ENCODE peak calls at places on chromosome 22, in six cellular contexts. V, I, K, W, L and M are unnamed samples.

GRCh38 chr22:37808294-37808657 is 542 bp downstream of the GCAT start:
- DNase-seq in V (no peak), I (peak), K (no peak), W (no peak), L (no peak), M (no peak)

GRCh38 chr22:31653944-31654343 is 8.1 kb downstream of the PISD start:
- DNase-seq in V (no peak), I (no peak), K (no peak), W (no peak), L (no peak), M (no peak)

GRCh38 chr22:39723899-39724351 is 153.4 kb downstream of the CACNA1I start:
- DNase-seq in V (no peak), I (no peak), K (no peak), W (no peak), L (no peak), M (no peak)

GRCh38 chr22:43537019-43537585 is 125.3 kb downstream of the MPPED1 start:
- DNase-seq in V (no peak), I (no peak), K (no peak), W (no peak), L (no peak), M (no peak)

GRCh38 chr22:20238567-20239062 is 29.5 kb downstream of the RTN4R start:
- DNase-seq in V (peak), I (no peak), K (no peak), W (peak), L (no peak), M (peak)

GRCh38 chr22:23218867-23219251 is 38.5 kb downstream of the BCR start:
- DNase-seq in V (no peak), I (no peak), K (no peak), W (peak), L (no peak), M (no peak)

GRCh38 chr22:25364736-25365241 is 145.3 kb downstream of the CRYBB2 start:
- DNase-seq in V (no peak), I (no peak), K (no peak), W (peak), L (no peak), M (no peak)

GRCh38 chr22:24841261-24841660 is 35.2 kb downstream of the SGSM1 start:
- DNase-seq in V (no peak), I (no peak), K (no peak), W (no peak), L (no peak), M (no peak)

GRCh38 chr22:23302171-23303002 is 122.1 kb downstream of the BCR start:
- DNase-seq in V (no peak), I (no peak), K (no peak), W (no peak), L (no peak), M (no peak)

GRCh38 chr22:28034760-28035401 is 115.8 kb upstream of the PITPNB start:
- DNase-seq in V (no peak), I (peak), K (no peak), W (no peak), L (peak), M (peak)

GRCh38 chr22:37352481-37352880 is 70.2 kb downstream of the CYTH4 start:
- DNase-seq in V (no peak), I (no peak), K (no peak), W (no peak), L (no peak), M (no peak)

GRCh38 chr22:49948116-49948515 is 12.5 kb upstream of the PIM3 start:
- DNase-seq in V (no peak), I (no peak), K (no peak), W (no peak), L (no peak), M (no peak)

GRCh38 chr22:19663821-19664325 is 50.4 kb upstream of the SEPTIN5 start:
- DNase-seq in V (no peak), I (no peak), K (no peak), W (peak), L (no peak), M (no peak)

GRCh38 chr22:35739642-35740041 is 22.0 kb downstream of the APOL5 start:
- DNase-seq in V (no peak), I (no peak), K (no peak), W (no peak), L (no peak), M (no peak)

GRCh38 chr22:26321469-26321913 is 107.6 kb upstream of the ASPHD2 start:
- DNase-seq in V (no peak), I (peak), K (no peak), W (peak), L (peak), M (no peak)

GRCh38 chr22:19147193-19147780 is 2.8 kb downstream of the GSC2 start:
- DNase-seq in V (no peak), I (no peak), K (no peak), W (no peak), L (no peak), M (no peak)

GRCh38 chr22:19289475-19290161 is 1.9 kb downstream of the CLTCL1 start:
- DNase-seq in V (no peak), I (peak), K (no peak), W (peak), L (no peak), M (no peak)

GRCh38 chr22:25153961-25154685 is 45.5 kb upstream of the CRYBB3 start:
- DNase-seq in V (no peak), I (peak), K (no peak), W (peak), L (no peak), M (no peak)

GRCh38 chr22:23530106-23530505 is 50.0 kb downstream of the IGLL1 start:
- DNase-seq in V (no peak), I (no peak), K (no peak), W (no peak), L (no peak), M (no peak)

GRCh38 chr22:25419247-25420113 is 145.0 kb upstream of the GRK3 start:
- DNase-seq in V (no peak), I (no peak), K (no peak), W (no peak), L (no peak), M (no peak)

GRCh38 chr22:42300286-42301071 is 30.0 kb upstream of the TCF20 start:
- DNase-seq in V (peak), I (no peak), K (no peak), W (no peak), L (no peak), M (peak)

GRCh38 chr22:17140826-17141771 is 18.0 kb downstream of the HDHD5 start:
- DNase-seq in V (no peak), I (no peak), K (no peak), W (no peak), L (no peak), M (no peak)

GRCh38 chr22:49514211-49514610 is 313.5 kb downstream of the BRD1 start:
- DNase-seq in V (no peak), I (no peak), K (no peak), W (no peak), L (no peak), M (no peak)

GRCh38 chr22:43848366-43849171 is 13.7 kb downstream of the SULT4A1 start:
- DNase-seq in V (no peak), I (no peak), K (no peak), W (peak), L (no peak), M (no peak)

GRCh38 chr22:46278656-46279645 is 11.1 kb downstream of the TTC38 start:
- DNase-seq in V (no peak), I (no peak), K (no peak), W (no peak), L (no peak), M (no peak)

GRCh38 chr22:39277135-39277607 is 32.4 kb upstream of the PDGFB start:
- DNase-seq in V (no peak), I (peak), K (no peak), W (peak), L (no peak), M (no peak)

GRCh38 chr22:48758021-48758561 is 1069.6 kb downstream of the BRD1 start:
- DNase-seq in V (no peak), I (no peak), K (no peak), W (no peak), L (no peak), M (no peak)

GRCh38 chr22:36930041-36930935 is 16.9 kb downstream of the CSF2RB start:
- DNase-seq in V (no peak), I (no peak), K (no peak), W (no peak), L (no peak), M (no peak)

GRCh38 chr22:44337658-44338004 is 24.9 kb upstream of the SHISAL1 start:
- DNase-seq in V (no peak), I (peak), K (no peak), W (peak), L (no peak), M (no peak)

GRCh38 chr22:30810105-30810504 is 115.4 kb downstream of the OSBP2 start:
- DNase-seq in V (no peak), I (no peak), K (no peak), W (no peak), L (no peak), M (no peak)

GRCh38 chr22:40922484-40923303 is 28.5 kb upstream of the RBX1 start:
- DNase-seq in V (peak), I (peak), K (no peak), W (peak), L (peak), M (peak)

GRCh38 chr22:49189871-49190270 is 637.8 kb downstream of the BRD1 start:
- DNase-seq in V (no peak), I (no peak), K (no peak), W (no peak), L (no peak), M (no peak)

GRCh38 chr22:28779833-28780232 is 7.3 kb downstream of the CCDC117 start:
- DNase-seq in V (no peak), I (no peak), K (no peak), W (no peak), L (no peak), M (no peak)

GRCh38 chr22:46684706-46685105 is 53.3 kb downstream of the CERK start:
- DNase-seq in V (peak), I (no peak), K (no peak), W (no peak), L (no peak), M (peak)

GRCh38 chr22:49815641-49816071 is 12.0 kb downstream of the BRD1 start:
- DNase-seq in V (no peak), I (no peak), K (no peak), W (no peak), L (no peak), M (no peak)

GRCh38 chr22:37905534-37906363 is at the start of gene MICALL1:
- DNase-seq in V (peak), I (peak), K (peak), W (peak), L (peak), M (peak)

GRCh38 chr22:49726022-49726681 is 101.5 kb downstream of the BRD1 start:
- DNase-seq in V (no peak), I (no peak), K (no peak), W (no peak), L (no peak), M (no peak)

GRCh38 chr22:44460287-44461082 is 37.5 kb downstream of the RTL6 start:
- DNase-seq in V (no peak), I (no peak), K (no peak), W (no peak), L (no peak), M (no peak)

GRCh38 chr22:38214248-38215056 is 12.7 kb downstream of the MAFF start:
- DNase-seq in V (no peak), I (no peak), K (peak), W (peak), L (peak), M (peak)